ENCODE peak calls at places on chromosomes 6 and 20, in seven cellular contexts. Y is HepG2, D is H1, L is K562, Q is SK-N-SH, H is GM12891, P is GM12878. T is an unnamed sample.

GRCh38 chr6:3683331-3683730 is 68.2 kb downstream of the PXDC1 start:
- DNase-seq in Y (no peak), D (no peak), L (no peak), Q (no peak), H (no peak), P (no peak), T (no peak)

GRCh38 chr20:22825076-22825475 is 210.0 kb upstream of the SSTR4 start:
- DNase-seq in Y (no peak), D (no peak), L (no peak), Q (no peak), H (no peak), P (no peak), T (no peak)

GRCh38 chr6:99026135-99026534 is 78.4 kb upstream of the FBXL4 start:
- DNase-seq in Y (no peak), D (no peak), L (no peak), Q (no peak), H (no peak), P (no peak), T (no peak)

GRCh38 chr6:37311666-37312473 is 41.9 kb upstream of the RNF8 start:
- DNase-seq in Y (no peak), D (no peak), L (peak), Q (no peak), H (no peak), P (no peak), T (no peak)

GRCh38 chr6:56692586-56693245 is 50.0 kb upstream of the DST start:
- DNase-seq in Y (peak), D (no peak), L (no peak), Q (no peak), H (no peak), P (no peak), T (no peak)

GRCh38 chr20:61936701-61937131 is 129.0 kb downstream of the TAF4 start:
- DNase-seq in Y (no peak), D (no peak), L (no peak), Q (no peak), H (no peak), P (no peak), T (no peak)

GRCh38 chr6:79134699-79135474 is 56.8 kb upstream of the PHIP start:
- DNase-seq in Y (no peak), D (no peak), L (no peak), Q (no peak), H (no peak), P (no peak), T (no peak)

GRCh38 chr20:55153321-55153720 is 677.9 kb downstream of the DOK5 start:
- DNase-seq in Y (no peak), D (no peak), L (no peak), Q (no peak), H (no peak), P (no peak), T (no peak)

GRCh38 chr6:2102966-2103365 is 142.4 kb downstream of the GMDS start:
- DNase-seq in Y (no peak), D (no peak), L (no peak), Q (no peak), H (no peak), P (no peak), T (no peak)

DNA sequence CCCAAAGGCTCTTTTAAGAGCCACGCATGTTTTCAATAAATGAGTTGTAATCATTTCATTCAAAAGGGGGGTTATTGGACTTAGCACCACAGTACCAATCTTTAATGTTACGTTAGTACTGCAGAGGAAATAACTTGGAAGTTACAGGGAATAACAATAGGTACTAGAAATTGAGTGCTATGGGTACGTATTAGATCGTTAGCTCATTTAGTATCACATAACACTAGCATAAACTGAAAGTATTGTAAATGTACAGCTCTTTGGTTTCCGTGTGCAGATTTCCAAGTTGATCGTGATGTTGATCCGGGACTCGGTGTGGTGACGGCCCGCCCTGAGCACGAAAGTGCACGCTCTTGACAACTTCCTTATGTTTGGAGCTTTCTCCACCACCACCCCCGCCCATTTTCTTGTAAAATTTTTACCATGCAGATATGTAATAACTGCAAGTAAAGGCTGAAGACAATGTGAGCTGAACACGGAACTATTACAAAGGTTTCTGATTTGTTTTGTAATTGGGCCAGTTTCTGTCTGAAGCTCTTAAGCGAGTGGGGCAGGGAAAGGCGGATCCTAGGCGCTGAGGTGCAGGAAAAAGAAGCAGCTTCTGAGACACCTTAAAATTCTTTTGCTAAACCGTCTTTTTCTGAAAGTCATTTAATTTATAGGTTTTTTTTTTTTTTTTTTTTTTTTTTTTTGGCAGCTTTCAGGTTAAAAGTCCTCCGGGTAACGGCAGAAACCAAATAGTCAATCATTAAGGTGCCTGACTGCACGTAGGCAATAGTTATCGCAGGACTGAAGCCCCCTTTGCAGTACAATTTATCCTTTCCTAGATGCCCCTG is 71.6 kb downstream of the HFE start:
- DNase-seq in Y (no peak), D (no peak), L (peak), Q (no peak), H (no peak), P (peak), T (no peak)
- TF ChIP-seq POLR2AphosphoS5 in Y (peak), D (peak), L (peak), Q (peak), H (no peak), P (no peak), T (no peak)

GRCh38 chr6:150471276-150471675 is 102.5 kb downstream of the IYD start:
- DNase-seq in Y (no peak), D (no peak), L (no peak), Q (no peak), H (no peak), P (no peak), T (no peak)
- TF ChIP-seq TAF1 in Y (no peak), D (no peak), L (no peak), Q (no peak), H (no peak), P (no peak), T (no peak)

GRCh38 chr20:44053046-44053445 is 133.9 kb downstream of the JPH2 start:
- DNase-seq in Y (no peak), D (no peak), L (no peak), Q (no peak), H (no peak), P (no peak), T (no peak)
- TF ChIP-seq POLR2AphosphoS5 in Y (no peak), D (no peak), L (no peak), Q (no peak), H (no peak), P (no peak), T (no peak)

GRCh38 chr6:165884813-165885765 is 222.0 kb upstream of the PDE10A start:
- DNase-seq in Y (peak), D (peak), L (peak), Q (peak), H (peak), P (peak), T (peak)

GRCh38 chr6:165880721-165881120 is 217.7 kb upstream of the PDE10A start:
- DNase-seq in Y (no peak), D (no peak), L (no peak), Q (no peak), H (no peak), P (no peak), T (no peak)

GRCh38 chr6:165881812-165882211 is 218.8 kb upstream of the PDE10A start:
- DNase-seq in Y (no peak), D (no peak), L (no peak), Q (no peak), H (no peak), P (no peak), T (no peak)

GRCh38 chr6:165886169-165886568 is 223.1 kb upstream of the PDE10A start:
- DNase-seq in Y (no peak), D (no peak), L (no peak), Q (no peak), H (no peak), P (no peak), T (no peak)

DNA sequence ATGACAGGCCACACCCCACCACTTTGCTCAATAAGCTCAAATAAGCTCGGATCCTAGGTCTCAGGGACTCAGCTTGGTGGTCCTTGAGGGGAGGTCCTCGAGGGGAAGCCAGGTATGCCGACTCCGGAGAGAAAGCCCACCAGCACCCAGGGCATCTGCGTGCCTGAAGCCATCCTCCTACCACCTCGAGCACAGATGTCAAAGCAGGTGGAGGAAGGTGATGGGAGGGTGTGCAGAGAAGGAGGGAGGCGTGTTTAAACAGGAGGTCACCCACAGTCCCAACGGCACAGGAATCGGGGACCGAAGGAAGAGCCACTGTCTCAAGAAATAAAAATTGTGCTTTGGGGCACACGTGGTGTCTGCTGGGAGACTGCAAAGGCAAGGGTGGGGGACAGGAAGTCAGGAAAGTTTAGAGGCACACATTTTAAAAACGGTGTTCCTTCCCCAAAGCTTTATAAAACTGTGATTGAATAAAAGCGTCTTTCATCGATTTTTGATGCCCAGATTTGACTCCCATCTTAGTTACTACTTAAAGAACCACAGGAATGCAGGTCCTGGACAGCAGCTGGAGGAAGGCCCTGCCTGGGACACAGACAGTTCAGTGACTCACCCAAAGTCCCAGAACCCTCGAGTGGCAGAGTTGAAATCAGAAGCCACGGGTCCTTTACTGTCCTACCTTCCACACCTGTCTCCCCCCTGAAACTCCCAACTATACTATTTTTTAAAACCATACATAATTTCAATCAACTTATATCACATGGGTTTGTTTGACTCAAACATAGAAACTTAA is 221.0 kb upstream of the PDE10A start:
- DNase-seq in Y (no peak), D (no peak), L (no peak), Q (no peak), H (no peak), P (no peak), T (no peak)
- TF ChIP-seq TAF1 in Y (no peak), D (no peak), L (no peak), Q (no peak), H (no peak), P (no peak), T (no peak)

GRCh38 chr6:139872635-139873034 is 498.2 kb upstream of the CITED2 start:
- DNase-seq in Y (no peak), D (no peak), L (no peak), Q (no peak), H (no peak), P (no peak), T (no peak)
- TF ChIP-seq POLR2AphosphoS5 in Y (no peak), D (no peak), L (no peak), Q (no peak), H (no peak), P (no peak), T (no peak)

DNA sequence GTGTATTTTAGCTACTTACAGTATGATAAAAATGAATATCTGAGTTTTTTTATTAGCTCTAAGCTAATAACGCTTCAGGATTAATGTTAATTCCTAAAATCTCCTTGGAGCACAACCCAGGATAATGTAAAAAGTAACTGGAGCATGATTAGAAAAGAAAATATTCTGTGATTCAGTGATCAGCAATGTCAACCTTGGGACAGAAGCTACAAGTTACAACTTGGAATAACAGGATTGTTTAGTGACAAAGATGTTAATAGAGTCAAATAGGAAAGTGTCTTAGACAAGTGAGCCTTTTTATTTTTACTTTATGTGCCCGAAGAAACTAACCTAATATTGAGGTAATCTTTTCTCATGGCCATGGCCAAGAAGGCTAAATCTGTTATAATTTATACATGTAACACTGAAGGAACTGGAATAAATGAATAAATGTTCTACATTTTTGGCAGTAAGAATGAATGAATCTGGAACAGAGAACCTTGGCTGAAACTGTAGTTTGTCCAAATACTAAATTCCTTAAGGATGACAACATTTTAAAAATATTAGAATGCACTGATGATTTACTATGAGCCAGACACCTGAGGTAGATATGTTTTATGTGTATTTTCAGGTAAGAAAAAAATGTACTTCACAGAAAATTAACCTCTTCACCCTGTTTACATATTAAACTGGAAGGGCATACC is 994.0 kb downstream of the GRIK2 start:
- DNase-seq in Y (no peak), D (no peak), L (no peak), Q (no peak), H (no peak), P (no peak), T (no peak)
- TF ChIP-seq TAF1 in Y (no peak), D (no peak), L (no peak), Q (no peak), H (no peak), P (no peak), T (no peak)

DNA sequence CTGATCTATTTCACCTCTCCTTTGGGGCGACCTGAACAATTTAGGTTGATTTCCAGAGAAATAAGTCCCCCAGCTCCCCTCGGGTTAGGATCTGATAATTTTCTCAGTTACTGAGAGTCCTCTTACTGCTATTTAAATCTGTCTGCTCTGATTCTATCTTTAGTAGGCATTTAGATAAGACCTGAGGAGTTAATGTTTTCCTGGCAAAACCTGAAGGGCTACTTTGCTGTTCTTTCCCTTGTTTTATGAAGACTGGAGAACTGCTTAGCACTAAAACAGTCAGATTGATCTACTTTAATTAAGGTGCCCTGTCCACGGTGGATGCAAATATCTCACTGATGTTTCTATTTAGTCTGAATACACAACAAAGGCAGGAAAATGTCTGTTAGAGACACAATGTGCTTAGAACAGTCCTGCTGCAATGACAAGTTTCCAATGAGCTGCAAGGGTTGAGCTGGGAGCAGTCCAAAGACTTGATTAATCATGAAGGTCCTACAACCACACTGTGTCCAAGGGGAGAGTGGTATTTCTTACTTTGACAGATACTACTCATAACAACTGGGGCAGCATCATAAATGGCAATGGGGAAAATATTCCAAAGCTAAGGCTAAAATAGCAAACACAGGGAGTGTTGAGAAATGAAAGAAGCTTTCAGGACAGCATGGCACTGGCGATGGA is 15.7 kb downstream of the ADTRP start:
- DNase-seq in Y (no peak), D (no peak), L (no peak), Q (no peak), H (no peak), P (no peak), T (no peak)
- TF ChIP-seq POLR2AphosphoS5 in Y (no peak), D (no peak), L (no peak), Q (no peak), H (no peak), P (no peak), T (no peak)

GRCh38 chr6:33589723-33590530 is 9.9 kb upstream of the BAK1 start:
- DNase-seq in Y (peak), D (no peak), L (peak), Q (peak), H (peak), P (peak), T (peak)
- TF ChIP-seq TAF1 in Y (no peak), D (no peak), L (no peak), Q (no peak), H (no peak), P (no peak), T (no peak)

GRCh38 chr6:161439093-161439492 is 165.2 kb upstream of the AGPAT4 start:
- DNase-seq in Y (no peak), D (no peak), L (peak), Q (no peak), H (no peak), P (no peak), T (no peak)
- TF ChIP-seq POLR2AphosphoS5 in Y (no peak), D (no peak), L (no peak), Q (peak), H (no peak), P (no peak), T (no peak)

GRCh38 chr6:138662474-138662873 is 111.1 kb upstream of the CCDC28A start:
- DNase-seq in Y (peak), D (no peak), L (no peak), Q (no peak), H (no peak), P (no peak), T (no peak)
- TF ChIP-seq TAF1 in Y (no peak), D (no peak), L (no peak), Q (no peak), H (no peak), P (no peak), T (no peak)

T was measured in GM12892.